ENCODE peak calls at places on chromosomes 2 and 18, in seven cellular contexts. One of them, this sample, is unnamed.

GRCh38 chr2:237511421-237511820 is 24.4 kb downstream of the MLPH start:
- DNase-seq in K562: no peak
- DNase-seq in NT2/D1: no peak
- DNase-seq in H1: no peak
- DNase-seq in GM12878: no peak
- DNase-seq in HCT116: no peak
- DNase-seq in SK-N-SH: no peak
- DNase-seq in this sample: no peak

GRCh38 chr2:234512884-234513669 is 16.2 kb upstream of the ARL4C start:
- DNase-seq in H1: no peak
- DNase-seq in SK-N-SH: peak
- DNase-seq in GM12878: no peak
- DNase-seq in HCT116: no peak
- DNase-seq in K562: peak
- DNase-seq in NT2/D1: no peak
- DNase-seq in this sample: no peak

GRCh38 chr2:127313359-127313758 is 19.4 kb upstream of the ERCC3 start:
- DNase-seq in NT2/D1: no peak
- DNase-seq in GM12878: peak
- DNase-seq in K562: no peak
- DNase-seq in HCT116: no peak
- DNase-seq in H1: no peak
- DNase-seq in SK-N-SH: no peak
- DNase-seq in this sample: no peak

GRCh38 chr18:8515142-8515865 is 93.9 kb upstream of the RAB12 start:
- DNase-seq in H1: peak
- DNase-seq in K562: no peak
- DNase-seq in NT2/D1: no peak
- DNase-seq in SK-N-SH: no peak
- DNase-seq in GM12878: no peak
- DNase-seq in HCT116: no peak
- DNase-seq in this sample: no peak

GRCh38 chr2:132270981-132271546 is 109.3 kb upstream of the ANKRD30BL start:
- DNase-seq in K562: no peak
- DNase-seq in SK-N-SH: no peak
- DNase-seq in NT2/D1: no peak
- DNase-seq in GM12878: no peak
- DNase-seq in HCT116: no peak
- DNase-seq in H1: no peak
- DNase-seq in this sample: no peak

GRCh38 chr2:115574667-115575066 is 1132.2 kb downstream of the DPP10 start:
- DNase-seq in SK-N-SH: no peak
- DNase-seq in GM12878: no peak
- DNase-seq in H1: no peak
- DNase-seq in HCT116: no peak
- DNase-seq in NT2/D1: no peak
- DNase-seq in K562: no peak
- DNase-seq in this sample: no peak

GRCh38 chr2:177241771-177242135 is 22.8 kb downstream of the NFE2L2 start:
- DNase-seq in GM12878: no peak
- DNase-seq in HCT116: no peak
- DNase-seq in SK-N-SH: peak
- DNase-seq in K562: no peak
- DNase-seq in NT2/D1: no peak
- DNase-seq in H1: no peak
- DNase-seq in this sample: no peak

GRCh38 chr2:136505462-136505861 is 259.9 kb upstream of the THSD7B start:
- DNase-seq in H1: no peak
- DNase-seq in NT2/D1: no peak
- DNase-seq in K562: no peak
- DNase-seq in GM12878: no peak
- DNase-seq in HCT116: no peak
- DNase-seq in SK-N-SH: no peak
- DNase-seq in this sample: no peak

GRCh38 chr2:217162533-217162932 is 302.7 kb upstream of the TNP1 start:
- DNase-seq in SK-N-SH: no peak
- DNase-seq in NT2/D1: no peak
- DNase-seq in K562: peak
- DNase-seq in HCT116: peak
- DNase-seq in H1: no peak
- DNase-seq in GM12878: no peak
- DNase-seq in this sample: peak

GRCh38 chr2:1572638-1573037 is 159.4 kb downstream of the TPO start:
- DNase-seq in GM12878: no peak
- DNase-seq in NT2/D1: no peak
- DNase-seq in SK-N-SH: no peak
- DNase-seq in H1: no peak
- DNase-seq in K562: no peak
- DNase-seq in HCT116: no peak
- DNase-seq in this sample: no peak

GRCh38 chr2:174442546-174443510 is 44.0 kb downstream of the GPR155 start:
- DNase-seq in GM12878: no peak
- DNase-seq in HCT116: peak
- DNase-seq in H1: no peak
- DNase-seq in K562: no peak
- DNase-seq in NT2/D1: peak
- DNase-seq in SK-N-SH: no peak
- DNase-seq in this sample: no peak
- TF ChIP-seq YY1 in GM12878: no peak
- TF ChIP-seq YY1 in HCT116: no peak
- TF ChIP-seq YY1 in H1: no peak
- TF ChIP-seq YY1 in K562: no peak
- TF ChIP-seq YY1 in NT2/D1: no peak
- TF ChIP-seq YY1 in SK-N-SH: no peak
- TF ChIP-seq YY1 in this sample: no peak

GRCh38 chr18:73121207-73121606 is 253.4 kb upstream of the NETO1 start:
- DNase-seq in H1: no peak
- DNase-seq in HCT116: no peak
- DNase-seq in NT2/D1: no peak
- DNase-seq in SK-N-SH: no peak
- DNase-seq in GM12878: no peak
- DNase-seq in K562: no peak
- DNase-seq in this sample: no peak
- TF ChIP-seq YY1 in H1: no peak
- TF ChIP-seq YY1 in HCT116: no peak
- TF ChIP-seq YY1 in NT2/D1: no peak
- TF ChIP-seq YY1 in SK-N-SH: no peak
- TF ChIP-seq YY1 in GM12878: no peak
- TF ChIP-seq YY1 in K562: no peak
- TF ChIP-seq YY1 in this sample: no peak

DNA sequence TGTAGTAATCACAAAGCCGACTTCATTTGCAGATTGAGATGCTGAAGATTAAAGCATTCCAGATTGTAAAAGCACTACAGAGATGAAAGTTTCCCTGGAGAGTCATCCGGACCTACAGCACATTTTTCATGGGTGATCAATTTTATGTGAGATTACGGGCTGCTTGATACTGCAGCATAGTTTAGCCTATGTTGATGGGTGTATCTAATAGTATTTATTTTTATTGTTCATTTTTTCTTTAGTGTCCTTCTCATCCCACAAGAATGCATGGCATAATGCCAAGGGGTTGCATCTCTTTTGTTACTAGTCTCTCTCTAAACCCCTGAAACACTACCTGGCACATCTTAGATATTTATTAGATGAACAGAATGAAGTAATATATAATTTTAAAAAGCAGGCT is 240.4 kb downstream of the MBD2 start:
- DNase-seq in NT2/D1: no peak
- DNase-seq in SK-N-SH: no peak
- DNase-seq in H1: no peak
- DNase-seq in HCT116: no peak
- DNase-seq in GM12878: no peak
- DNase-seq in K562: no peak
- DNase-seq in this sample: no peak
- TF ChIP-seq YY1 in NT2/D1: no peak
- TF ChIP-seq YY1 in SK-N-SH: no peak
- TF ChIP-seq YY1 in H1: no peak
- TF ChIP-seq YY1 in HCT116: no peak
- TF ChIP-seq YY1 in GM12878: no peak
- TF ChIP-seq YY1 in K562: no peak
- TF ChIP-seq YY1 in this sample: no peak

GRCh38 chr2:231711677-231712461 is 3.5 kb downstream of the PTMA start:
- DNase-seq in K562: no peak
- DNase-seq in H1: no peak
- DNase-seq in GM12878: no peak
- DNase-seq in HCT116: no peak
- DNase-seq in SK-N-SH: no peak
- DNase-seq in NT2/D1: no peak
- DNase-seq in this sample: no peak
- TF ChIP-seq YY1 in K562: no peak
- TF ChIP-seq YY1 in H1: no peak
- TF ChIP-seq YY1 in GM12878: no peak
- TF ChIP-seq YY1 in HCT116: no peak
- TF ChIP-seq YY1 in SK-N-SH: no peak
- TF ChIP-seq YY1 in NT2/D1: no peak
- TF ChIP-seq YY1 in this sample: no peak

This sample was measured in HepG2.